ENCODE peak calls at places on chromosomes 3 and 15, in six cellular contexts. V, D, R, M, C and A are unnamed samples.

GRCh38 chr15:63188247-63188936 is 1.0 kb upstream of the RAB8B start:
- DNase-seq in C (no peak), V (no peak), M (no peak), R (no peak), D (no peak), A (no peak)

GRCh38 chr3:107579372-107579771 is 56.6 kb downstream of the BBX start:
- DNase-seq in C (no peak), R (no peak), V (no peak), M (no peak), D (no peak), A (no peak)

GRCh38 chr15:68055224-68055705 is 1.1 kb downstream of the PIAS1 start:
- DNase-seq in M (no peak), R (peak; percentile 64), V (no peak), D (peak; percentile 87), C (peak; percentile 62), A (peak; percentile 53)

GRCh38 chr3:38136807-38137614 is at the start of gene ACAA1:
- DNase-seq in R (peak; percentile 99), C (peak; percentile 100), V (peak; percentile 100), M (peak; percentile 99), D (peak; percentile 98), A (peak; percentile 99)

GRCh38 chr15:85976102-85976501 is 103.6 kb upstream of the AGBL1 start:
- DNase-seq in D (no peak), C (no peak), R (no peak), V (no peak), M (no peak), A (no peak)

GRCh38 chr3:47019201-47019600 is 39.7 kb downstream of the NBEAL2 start:
- DNase-seq in D (no peak), M (no peak), C (no peak), R (no peak), V (no peak), A (peak; percentile 26)

GRCh38 chr3:19945405-19946290 is 1.2 kb upstream of the RAB5A start:
- DNase-seq in D (no peak), V (no peak), R (no peak), C (peak; percentile 10), M (no peak), A (peak; percentile 69)

GRCh38 chr3:150547045-150547753 is 612 bp downstream of the EIF2A start:
- DNase-seq in C (peak; percentile 11), V (no peak), R (peak; percentile 53), D (no peak), M (no peak), A (peak; percentile 68)

GRCh38 chr15:66092053-66092976 is 161.2 kb downstream of the MEGF11 start:
- DNase-seq in V (peak; percentile 54), M (no peak), C (no peak), R (no peak), D (no peak), A (no peak)

GRCh38 chr15:22979699-22980188 is 424 bp downstream of the CYFIP1 start:
- DNase-seq in M (no peak), V (peak; percentile 48), C (peak; percentile 49), D (no peak), R (no peak), A (peak; percentile 25)

GRCh38 chr3:13876451-13876850 is 3.4 kb downstream of the WNT7A start:
- DNase-seq in C (no peak), D (no peak), V (peak; percentile 3), M (no peak), R (no peak), A (no peak)

GRCh38 chr3:23213813-23214212 is 10.7 kb downstream of the UBE2E2 start:
- DNase-seq in R (no peak), M (no peak), C (no peak), D (no peak), V (no peak), A (no peak)

GRCh38 chr3:185532881-185533280 is 19.5 kb downstream of the LIPH start:
- DNase-seq in C (no peak), D (no peak), M (no peak), R (no peak), V (no peak), A (no peak)

GRCh38 chr3:193829781-193830180 is 236.8 kb downstream of the OPA1 start:
- DNase-seq in M (no peak), R (peak; percentile 38), V (no peak), D (no peak), C (peak; percentile 74), A (peak; percentile 95)

GRCh38 chr3:185552358-185552877 is at the start of gene LIPH:
- DNase-seq in V (no peak), M (no peak), R (peak; percentile 59), C (peak; percentile 65), D (no peak), A (peak; percentile 75)

GRCh38 chr15:42148808-42149492 is 7.5 kb downstream of the PLA2G4F start:
- DNase-seq in M (no peak), D (no peak), C (no peak), R (no peak), V (no peak), A (no peak)

GRCh38 chr3:161409069-161409468 is 37.8 kb upstream of the SPTSSB start:
- DNase-seq in C (peak; percentile 61), D (peak; percentile 21), V (no peak), R (peak; percentile 72), M (no peak), A (peak; percentile 94)

GRCh38 chr3:6750782-6751181 is 110.1 kb upstream of the GRM7 start:
- DNase-seq in V (no peak), M (no peak), R (no peak), D (no peak), C (no peak), A (no peak)

GRCh38 chr3:146187334-146187950 is 26.5 kb upstream of the PLOD2 start:
- DNase-seq in M (no peak), D (peak; percentile 6), R (peak; percentile 68), C (peak; percentile 52), V (no peak), A (peak; percentile 74)

GRCh38 chr3:100401674-100402036 is 316 bp downstream of the LNP1 start:
- DNase-seq in R (peak; percentile 65), D (peak; percentile 58), V (peak; percentile 36), C (peak; percentile 51), M (peak; percentile 2), A (peak; percentile 39)

GRCh38 chr15:27850961-27851636 is 248.0 kb downstream of the OCA2 start:
- DNase-seq in V (no peak), C (no peak), M (no peak), R (no peak), D (no peak), A (no peak)

GRCh38 chr3:194787650-194788049 is 102.0 kb downstream of the FAM43A start:
- DNase-seq in D (no peak), R (no peak), M (no peak), V (no peak), C (no peak), A (no peak)

GRCh38 chr3:113105980-113106379 is 105.4 kb upstream of the BOC start:
- DNase-seq in R (no peak), C (no peak), M (no peak), V (no peak), D (no peak), A (no peak)

GRCh38 chr15:83504365-83504764 is 57.2 kb downstream of the SH3GL3 start:
- DNase-seq in V (no peak), R (peak; percentile 1), C (peak; percentile 16), M (no peak), D (no peak), A (peak; percentile 19)

GRCh38 chr3:48980295-48980694 is 9.7 kb upstream of the P4HTM start:
- DNase-seq in R (no peak), D (no peak), C (no peak), V (no peak), M (no peak), A (no peak)

GRCh38 chr3:47034868-47035489 is 55.5 kb downstream of the NBEAL2 start:
- DNase-seq in C (no peak), R (no peak), V (no peak), M (no peak), D (no peak), A (no peak)

GRCh38 chr3:54891540-54891897 is 36.3 kb downstream of the LRTM1 start:
- DNase-seq in M (peak; percentile 19), C (peak; percentile 94), R (peak; percentile 96), D (no peak), V (no peak), A (peak; percentile 99)

GRCh38 chr15:89732451-89733172 is 18.4 kb downstream of the MESP1 start:
- DNase-seq in D (no peak), V (no peak), C (no peak), R (no peak), M (no peak), A (no peak)

GRCh38 chr15:56765252-56765651 is 31.9 kb upstream of the ZNF280D start:
- DNase-seq in V (no peak), M (no peak), R (peak; percentile 82), C (peak; percentile 13), D (peak; percentile 32), A (peak; percentile 62)

GRCh38 chr15:77939851-77940250 is 137.7 kb downstream of the TBC1D2B start:
- DNase-seq in V (no peak), C (no peak), M (no peak), D (no peak), R (no peak), A (no peak)

GRCh38 chr15:43792761-43793493 is 807 bp downstream of the SERF2 start:
- DNase-seq in M (no peak), C (peak; percentile 44), D (peak; percentile 60), R (peak; percentile 45), V (no peak), A (peak; percentile 20)
- TF ChIP-seq CTCF in M (no peak), C (no peak), D (no peak), R (no peak), V (no peak), A (no peak)

DNA sequence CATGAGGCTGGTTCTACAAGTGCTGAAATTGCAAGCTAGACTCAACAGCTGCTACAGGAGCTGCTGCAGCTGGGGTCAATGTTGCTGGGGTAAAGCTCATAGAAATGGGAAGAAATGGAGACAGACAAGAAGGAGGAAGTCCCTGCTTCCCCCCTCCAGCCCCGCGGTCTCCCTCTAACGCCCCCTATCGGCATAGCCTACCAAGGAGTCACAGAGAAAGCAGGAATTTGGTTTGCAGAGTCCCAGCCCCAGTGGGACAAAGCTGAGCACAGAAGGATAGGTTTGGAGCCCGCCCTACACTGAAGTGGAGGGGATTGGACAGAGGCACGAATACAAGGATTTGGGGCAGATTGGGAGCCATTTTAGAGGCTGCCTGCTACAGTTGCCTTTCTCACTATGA is 176.9 kb upstream of the ANKRD28 start:
- DNase-seq in V (no peak), C (no peak), M (no peak), R (no peak), D (peak; percentile 5), A (no peak)
- TF ChIP-seq CTCF in V (peak; percentile 29), C (no peak), M (no peak), R (peak; percentile 21), D (peak; percentile 67), A (peak; percentile 44)

DNA sequence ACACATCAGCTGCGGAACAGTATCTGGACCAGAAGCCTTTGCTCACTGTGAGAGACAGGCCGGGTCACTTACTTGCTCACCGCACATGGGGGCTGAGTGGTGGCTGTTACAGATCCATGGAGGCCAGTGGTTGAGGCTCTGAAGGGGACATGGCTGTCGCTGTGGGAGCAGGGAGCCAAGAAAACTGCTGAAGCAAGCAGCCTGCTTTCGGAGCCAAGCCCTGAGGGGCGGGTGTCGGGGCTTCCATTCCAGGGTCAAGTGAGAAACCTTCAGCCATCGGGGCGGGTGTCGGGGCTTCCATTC is 42.3 kb upstream of the ADAMTS17 start:
- DNase-seq in V (no peak), R (no peak), D (no peak), C (no peak), M (no peak), A (no peak)
- TF ChIP-seq CTCF in V (no peak), R (no peak), D (peak; percentile 4), C (no peak), M (no peak), A (no peak)

GRCh38 chr15:43204016-43204901 is 16.6 kb downstream of the EPB42 start:
- DNase-seq in D (peak; percentile 62), M (no peak), C (peak; percentile 72), V (peak; percentile 62), R (peak; percentile 80), A (peak; percentile 73)
- TF ChIP-seq CTCF in D (peak; percentile 86), M (peak; percentile 49), C (peak; percentile 61), V (peak; percentile 9), R (peak; percentile 77), A (peak; percentile 92)